ENCODE peak calls at places on chromosomes 13 and 19, in five cellular contexts. R is body of pancreas; P is endodermal cell; B is tibial artery; E is CD4-positive, alpha-beta T cell. H is an unnamed sample.

GRCh38 chr19:50264483-50265186 is 61.2 kb downstream of the MYH14 start:
- DNase-seq in R (no peak), P (peak), B (no peak), E (no peak), H (no peak)

GRCh38 chr13:43057653-43058317 is 34.4 kb downstream of the DNAJC15 start:
- DNase-seq in R (no peak), P (peak), B (no peak), E (peak), H (no peak)

GRCh38 chr19:2235396-2236284 is 489 bp downstream of the PLEKHJ1 start:
- DNase-seq in R (peak), P (no peak), B (no peak), E (no peak), H (no peak)

GRCh38 chr13:80884031-80884785 is 543.3 kb upstream of the SPRY2 start:
- DNase-seq in R (no peak), P (no peak), B (no peak), E (no peak), H (no peak)

GRCh38 chr19:7722231-7722651 is 9.7 kb downstream of the CLEC4G start:
- DNase-seq in R (no peak), P (no peak), B (no peak), E (no peak), H (no peak)

GRCh38 chr13:63542704-63543215 is 2127.1 kb upstream of the PCDH20 start:
- DNase-seq in R (no peak), P (no peak), B (no peak), E (no peak), H (no peak)

GRCh38 chr13:97976551-97977375 is 23.3 kb downstream of the IPO5 start:
- DNase-seq in R (no peak), P (peak), B (no peak), E (no peak), H (no peak)

GRCh38 chr19:1756264-1756663 is 3.0 kb downstream of the ONECUT3 start:
- DNase-seq in R (no peak), P (no peak), B (no peak), E (no peak), H (no peak)

GRCh38 chr13:23159205-23159586 is 21.6 kb upstream of the SGCG start:
- DNase-seq in R (peak), P (peak), B (no peak), E (no peak), H (no peak)

GRCh38 chr19:7507884-7508283 is 8.0 kb upstream of the ZNF358 start:
- DNase-seq in R (peak), P (peak), B (peak), E (no peak), H (peak)

GRCh38 chr19:47389150-47389556 is 30.2 kb downstream of the MEIS3 start:
- DNase-seq in R (no peak), P (no peak), B (no peak), E (no peak), H (no peak)

GRCh38 chr13:110228936-110229904 is 77.7 kb downstream of the COL4A1 start:
- DNase-seq in R (no peak), P (no peak), B (no peak), E (no peak), H (no peak)

GRCh38 chr19:18415177-18415867 is 3.9 kb upstream of the SSBP4 start:
- DNase-seq in R (peak), P (no peak), B (peak), E (no peak), H (peak)

GRCh38 chr19:49851456-49852259 is 699 bp downstream of the PTOV1 start:
- DNase-seq in R (peak), P (peak), B (no peak), E (no peak), H (no peak)

GRCh38 chr19:34484328-34484727 is 2.8 kb downstream of the WTIP start:
- DNase-seq in R (no peak), P (no peak), B (peak), E (no peak), H (peak)

GRCh38 chr13:30479154-30479553 is 13.4 kb upstream of the HMGB1 start:
- DNase-seq in R (no peak), P (no peak), B (no peak), E (no peak), H (no peak)
- TF ChIP-seq CTCF in R (no peak), P (no peak), B (no peak), E (no peak), H (no peak)

GRCh38 chr13:105587786-105588185 is 947.7 kb downstream of the EFNB2 start:
- DNase-seq in R (no peak), P (no peak), B (no peak), E (no peak), H (no peak)
- H3K27ac ChIP-seq in R (no peak), P (no peak), B (no peak), E (no peak), H (no peak)

GRCh38 chr13:99446242-99446641 is 55.0 kb upstream of the TM9SF2 start:
- DNase-seq in R (no peak), P (peak), B (no peak), E (no peak), H (no peak)
- TF ChIP-seq CTCF in R (no peak), P (peak), B (no peak), E (no peak), H (no peak)

GRCh38 chr19:10283786-10284540 is 2.8 kb upstream of the ICAM4 start:
- DNase-seq in R (no peak), P (no peak), B (no peak), E (no peak), H (no peak)
- H3K27ac ChIP-seq in R (no peak), P (no peak), B (no peak), E (no peak), H (no peak)

DNA sequence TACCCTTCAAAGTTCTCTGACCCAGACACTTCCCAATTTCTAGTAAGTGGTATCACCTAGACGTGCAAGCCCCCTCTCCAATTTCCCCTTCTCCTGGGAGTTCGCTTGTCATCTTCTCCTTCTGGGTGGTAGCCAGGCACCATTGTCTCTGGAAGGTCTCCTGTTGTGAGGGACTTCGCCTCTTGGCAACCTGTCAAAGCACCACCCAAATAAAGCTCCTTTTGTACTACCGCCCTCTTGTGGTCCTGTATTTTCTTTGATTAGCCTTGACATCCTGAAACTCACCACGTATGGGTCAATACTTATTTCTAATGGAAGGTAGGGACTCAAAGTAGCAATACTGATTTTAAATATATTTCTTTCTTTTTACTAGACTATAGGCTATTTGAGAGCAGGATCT is 8.2 kb downstream of the GPC5 start:
- DNase-seq in R (peak), P (peak), B (no peak), E (no peak), H (no peak)
- TF ChIP-seq CTCF in R (peak), P (peak), B (no peak), E (peak), H (no peak)

H was measured in gastrocnemius medialis.